ENCODE peak calls at places on chromosomes 12 and 14, in five cellular contexts. E is CD4-positive, alpha-beta memory T cell; I is GM12878; R is aorta; Z is NCI-H460. Q is an unnamed sample.

GRCh38 chr14:99378782-99379214 is 101.9 kb downstream of the SETD3 start:
- DNase-seq in E (no peak), I (no peak), R (no peak), Z (no peak), Q (no peak)

GRCh38 chr14:20682435-20683124 is 1.8 kb upstream of the RNASE4 start:
- DNase-seq in E (peak), I (no peak), R (peak), Z (peak), Q (peak)

GRCh38 chr12:55847603-55848329 is 5.0 kb upstream of the MMP19 start:
- DNase-seq in E (no peak), I (no peak), R (peak), Z (no peak), Q (peak)

GRCh38 chr12:102095677-102096263 is 24.1 kb downstream of the NUP37 start:
- DNase-seq in E (peak), I (peak), R (no peak), Z (no peak), Q (no peak)

GRCh38 chr12:7091171-7091570 is 1.1 kb downstream of the C1R start:
- DNase-seq in E (no peak), I (no peak), R (no peak), Z (no peak), Q (no peak)

GRCh38 chr14:26163761-26164160 is 434.1 kb downstream of the NOVA1 start:
- DNase-seq in E (no peak), I (no peak), R (no peak), Z (peak), Q (no peak)

GRCh38 chr12:27957366-27957765 is 15.2 kb downstream of the PTHLH start:
- DNase-seq in E (no peak), I (no peak), R (no peak), Z (no peak), Q (no peak)

GRCh38 chr12:92735131-92735721 is 32.4 kb downstream of the PLEKHG7 start:
- DNase-seq in E (no peak), I (no peak), R (no peak), Z (no peak), Q (peak)

GRCh38 chr14:20294636-20295035 is 11.1 kb downstream of the TTC5 start:
- DNase-seq in E (no peak), I (no peak), R (no peak), Z (no peak), Q (no peak)

GRCh38 chr14:75861161-75861621 is 120.6 kb downstream of the TGFB3 start:
- DNase-seq in E (no peak), I (no peak), R (no peak), Z (no peak), Q (no peak)

GRCh38 chr14:22200977-22201605 is 387.9 kb downstream of the DAD1 start:
- DNase-seq in E (no peak), I (peak), R (no peak), Z (peak), Q (no peak)

GRCh38 chr12:112514926-112515642 is 96.3 kb downstream of the PTPN11 start:
- DNase-seq in E (no peak), I (no peak), R (no peak), Z (no peak), Q (peak)

GRCh38 chr14:96100171-96101064 is 61.3 kb downstream of the C14orf132 start:
- DNase-seq in E (peak), I (peak), R (peak), Z (peak), Q (peak)

GRCh38 chr14:26873556-26873955 is 275.7 kb upstream of the NOVA1 start:
- DNase-seq in E (no peak), I (no peak), R (no peak), Z (no peak), Q (no peak)

Q was measured in GM04504.